ENCODE peak calls at places on chromosomes 16 and 17, in six cellular contexts. J, U, Y, K, T and I are unnamed samples.

GRCh38 chr17:63517825-63518534 is 5.2 kb upstream of the KCNH6 start:
- DNase-seq in Y (no peak), T (no peak), U (no peak), J (no peak), K (no peak), I (no peak)

GRCh38 chr17:80195671-80196529 is 24.2 kb downstream of the SGSH start:
- DNase-seq in Y (no peak), K (peak; percentile 46), U (no peak), J (no peak), T (peak; percentile 32), I (peak; percentile 15)

GRCh38 chr17:41800601-41801373 is 11.0 kb downstream of the P3H4 start:
- DNase-seq in T (no peak), J (peak; percentile 50), Y (no peak), U (no peak), K (no peak), I (no peak)

GRCh38 chr17:34458266-34458665 is 95.2 kb upstream of the CCL1 start:
- DNase-seq in Y (no peak), U (no peak), K (no peak), J (no peak), T (no peak), I (no peak)

GRCh38 chr16:50457979-50458461 is 89.2 kb upstream of the BRD7 start:
- DNase-seq in K (no peak), T (peak; percentile 79), Y (no peak), J (no peak), U (no peak), I (peak; percentile 49)

GRCh38 chr17:82592289-82592683 is 56.0 kb downstream of the WDR45B start:
- DNase-seq in K (no peak), U (no peak), J (no peak), Y (no peak), T (no peak), I (no peak)

GRCh38 chr17:82396601-82397435 is 21.3 kb upstream of the HEXD start:
- DNase-seq in K (no peak), J (peak; percentile 100), U (no peak), T (no peak), Y (no peak), I (peak; percentile 32)

GRCh38 chr17:80832266-80832676 is 159.4 kb upstream of the CHMP6 start:
- DNase-seq in T (peak; percentile 41), U (no peak), J (peak; percentile 81), K (no peak), Y (peak; percentile 65), I (no peak)

GRCh38 chr16:86171329-86171728 is 272.4 kb downstream of the IRF8 start:
- DNase-seq in T (no peak), J (peak; percentile 71), U (no peak), Y (no peak), K (no peak), I (no peak)

GRCh38 chr17:13981881-13982280 is 87.4 kb upstream of the COX10 start:
- DNase-seq in Y (no peak), K (no peak), J (no peak), U (no peak), T (no peak), I (no peak)

GRCh38 chr16:89413811-89414585 is 76.4 kb downstream of the ANKRD11 start:
- DNase-seq in U (peak; percentile 85), K (no peak), T (no peak), Y (no peak), J (no peak), I (no peak)

GRCh38 chr17:56819431-56820145 is 14.1 kb downstream of the C17orf67 start:
- DNase-seq in K (peak; percentile 46), U (peak; percentile 78), T (peak; percentile 85), Y (peak; percentile 34), J (peak; percentile 76), I (peak; percentile 65)

GRCh38 chr17:7083592-7083991 is 3.5 kb upstream of the CLEC10A start:
- DNase-seq in U (no peak), K (no peak), Y (no peak), T (no peak), J (peak; percentile 45), I (peak; percentile 18)

GRCh38 chr17:82920715-82921114 is 80.9 kb upstream of the ZNF750 start:
- DNase-seq in K (no peak), U (no peak), J (no peak), T (no peak), Y (no peak), I (no peak)

GRCh38 chr16:3012828-3013420 is at the start of gene CLDN9:
- DNase-seq in T (no peak), K (no peak), J (no peak), Y (no peak), U (no peak), I (no peak)

GRCh38 chr17:82241183-82241925 is 12.5 kb downstream of the SLC16A3 start:
- DNase-seq in T (peak; percentile 19), U (peak; percentile 90), Y (peak; percentile 71), K (no peak), J (peak; percentile 71), I (peak; percentile 87)

GRCh38 chr16:74309789-74310781 is 13.5 kb downstream of the PSMD7 start:
- DNase-seq in J (peak; percentile 69), T (peak; percentile 67), K (no peak), U (no peak), Y (peak; percentile 43), I (peak; percentile 22)

GRCh38 chr17:8488931-8489330 is 53.2 kb downstream of the NDEL1 start:
- DNase-seq in U (no peak), T (no peak), Y (no peak), J (peak; percentile 99), K (no peak), I (peak; percentile 41)

GRCh38 chr17:57404073-57404472 is 147.8 kb downstream of the MSI2 start:
- DNase-seq in U (no peak), J (no peak), K (no peak), T (peak; percentile 19), Y (no peak), I (no peak)

GRCh38 chr17:76840884-76841775 is 27.1 kb upstream of the MGAT5B start:
- DNase-seq in T (no peak), U (no peak), Y (no peak), J (no peak), K (no peak), I (no peak)

GRCh38 chr16:87332150-87332549 is 15.0 kb upstream of the C16orf95 start:
- DNase-seq in J (peak; percentile 41), K (no peak), Y (no peak), T (no peak), U (no peak), I (no peak)